ENCODE peak calls at places on chromosomes 12 and 14, in ten cellular contexts. G is tibial artery; B is neuronal stem cell; Z is left lung; Q is effector memory CD4-positive, alpha-beta T cell; S is IMR-90; O is thoracic aorta; F is uterus; R is testis; D is psoas muscle. T is an unnamed sample.

GRCh38 chr12:100868487-100868886 is 73.9 kb downstream of the ANO4 start:
- DNase-seq in S (peak; percentile 23), O (no peak), B (no peak), Q (no peak), Z (no peak), G (no peak), F (no peak), D (no peak), R (no peak), T (no peak)

GRCh38 chr14:104086210-104086660 is 735 bp downstream of the ASPG start:
- DNase-seq in Z (no peak), B (no peak), G (peak; percentile 59), F (peak; percentile 15), O (no peak), D (peak; percentile 11), S (no peak), Q (no peak), R (no peak), T (no peak)

GRCh38 chr12:108722992-108723766 is 8.1 kb downstream of the CORO1C start:
- DNase-seq in O (no peak), F (no peak), R (no peak), D (no peak), Q (no peak), G (no peak), S (peak; percentile 95), B (no peak), Z (peak; percentile 50), T (no peak)

GRCh38 chr14:95163666-95164065 is 6.3 kb upstream of the DICER1 start:
- DNase-seq in Z (no peak), R (no peak), S (no peak), Q (no peak), D (no peak), G (no peak), F (no peak), O (no peak), B (no peak), T (peak; percentile 81)

GRCh38 chr14:34034447-34035176 is 83.7 kb upstream of the EGLN3 start:
- DNase-seq in B (no peak), Q (no peak), Z (no peak), O (no peak), D (no peak), R (no peak), F (no peak), G (no peak), S (no peak), T (no peak)

GRCh38 chr12:121673013-121673441 is 3.6 kb upstream of the MORN3 start:
- DNase-seq in F (no peak), S (no peak), Q (peak; percentile 4), R (peak; percentile 28), Z (no peak), O (no peak), D (peak; percentile 41), B (no peak), G (no peak), T (peak; percentile 20)

GRCh38 chr12:32047846-32048245 is 58.8 kb upstream of the BICD1 start:
- DNase-seq in D (no peak), S (no peak), G (no peak), R (no peak), Z (no peak), O (no peak), Q (no peak), F (no peak), B (no peak), T (no peak)

GRCh38 chr12:5803532-5803931 is 141.5 kb downstream of the ANO2 start:
- DNase-seq in Z (no peak), B (no peak), F (no peak), R (no peak), O (no peak), D (no peak), Q (no peak), G (no peak), S (no peak), T (no peak)

GRCh38 chr14:73124180-73124894 is 12.0 kb upstream of the PSEN1 start:
- DNase-seq in O (no peak), G (no peak), S (no peak), Z (no peak), Q (no peak), D (no peak), R (no peak), F (no peak), B (no peak), T (no peak)

GRCh38 chr14:101796479-101796878 is 35.0 kb downstream of the PPP2R5C start:
- DNase-seq in G (no peak), O (no peak), B (no peak), Q (no peak), D (no peak), R (no peak), F (no peak), Z (no peak), S (no peak), T (no peak)

GRCh38 chr14:95192306-95192705 is 35.0 kb upstream of the DICER1 start:
- DNase-seq in F (no peak), D (no peak), O (no peak), R (no peak), G (no peak), Q (no peak), S (no peak), B (no peak), Z (no peak), T (no peak)

GRCh38 chr14:82872494-82872893 is 1338.8 kb upstream of the SEL1L start:
- DNase-seq in O (no peak), F (no peak), Q (no peak), G (no peak), R (peak; percentile 22), B (no peak), D (no peak), Z (no peak), S (no peak), T (no peak)

GRCh38 chr14:81206115-81206514 is 14.6 kb downstream of the GTF2A1 start:
- DNase-seq in Q (no peak), G (no peak), Z (no peak), D (no peak), B (no peak), S (peak; percentile 54), O (no peak), F (no peak), R (no peak), T (no peak)

GRCh38 chr12:70367268-70368141 is 1.4 kb downstream of the KCNMB4 start:
- DNase-seq in O (no peak), G (no peak), D (no peak), Q (no peak), F (no peak), B (peak; percentile 11), Z (no peak), R (no peak), S (peak; percentile 11), T (peak; percentile 25)

GRCh38 chr12:68445836-68446235 is 113.7 kb upstream of the MDM1 start:
- DNase-seq in D (no peak), Q (no peak), B (no peak), O (no peak), S (peak; percentile 51), R (no peak), G (no peak), Z (no peak), F (no peak), T (no peak)

GRCh38 chr14:74630881-74631690 is 19.0 kb upstream of the LTBP2 start:
- DNase-seq in B (no peak), O (no peak), Q (no peak), S (peak; percentile 69), G (no peak), R (no peak), F (no peak), D (no peak), Z (no peak), T (no peak)

GRCh38 chr12:97276198-97276580 is 186.4 kb upstream of the RMST start:
- DNase-seq in Q (no peak), Z (no peak), G (no peak), B (peak; percentile 89), S (no peak), O (no peak), R (peak; percentile 20), D (no peak), F (no peak), T (no peak)

GRCh38 chr12:71581206-71581605 is 82.4 kb downstream of the ZFC3H1 start:
- DNase-seq in D (no peak), R (no peak), Q (no peak), S (no peak), F (no peak), G (no peak), O (no peak), Z (no peak), B (no peak), T (peak; percentile 16)

GRCh38 chr12:71585218-71585617 is 78.4 kb downstream of the ZFC3H1 start:
- DNase-seq in Z (no peak), O (no peak), G (no peak), F (no peak), S (no peak), Q (no peak), B (no peak), D (no peak), R (no peak), T (no peak)

GRCh38 chr12:71584356-71584755 is 79.3 kb downstream of the ZFC3H1 start:
- DNase-seq in G (no peak), D (no peak), O (no peak), Q (no peak), S (no peak), R (no peak), Z (no peak), B (no peak), F (no peak), T (no peak)

GRCh38 chr12:71587012-71587411 is 76.6 kb downstream of the ZFC3H1 start:
- DNase-seq in B (no peak), S (no peak), G (no peak), Q (no peak), D (no peak), R (no peak), O (no peak), Z (no peak), F (no peak), T (no peak)

GRCh38 chr12:71582925-71583324 is 80.7 kb downstream of the ZFC3H1 start:
- DNase-seq in Q (no peak), S (no peak), Z (no peak), R (no peak), G (no peak), B (no peak), F (no peak), D (no peak), O (no peak), T (no peak)
- H3K27ac ChIP-seq in Q (no peak overlapping the region), S (no peak overlapping the region), Z (no peak overlapping the region), R (no peak overlapping the region), G (no peak overlapping the region), B (no peak overlapping the region), F (no peak overlapping the region), D (no peak overlapping the region), O (no peak overlapping the region), T (no peak overlapping the region)

GRCh38 chr12:18982226-18982949 is 147.1 kb upstream of the PLEKHA5 start:
- DNase-seq in O (no peak), F (no peak), Z (no peak), B (no peak), S (no peak), R (no peak), G (no peak), D (no peak), Q (no peak), T (no peak)
- H3K9me3 ChIP-seq in O (no peaks in the 10 kb centered on the region), F (no peaks in the 10 kb centered on the region), Z (peaks cover 5% of the 10 kb centered on the region), B (no peaks in the 10 kb centered on the region), S (no peaks in the 10 kb centered on the region), R (no peaks in the 10 kb centered on the region), G (peaks cover 3% of the 10 kb centered on the region), D (peaks cover 6% of the 10 kb centered on the region), Q (no peaks in the 10 kb centered on the region), T (no peaks in the 10 kb centered on the region)

GRCh38 chr14:105484997-105485393 is 1.7 kb upstream of the CRIP1 start:
- DNase-seq in B (no peak), G (no peak), S (no peak), D (no peak), O (no peak), Z (no peak), Q (no peak), F (no peak), R (no peak), T (no peak)
- H3K27me3 ChIP-seq in B (peaks cover 34% of the 10 kb centered on the region), G (no peaks in the 10 kb centered on the region), S (peaks cover 25% of the 10 kb centered on the region), D (no peaks in the 10 kb centered on the region), O (no peaks in the 10 kb centered on the region), Z (no peaks in the 10 kb centered on the region), Q (no peaks in the 10 kb centered on the region), F (peaks cover 5% of the 10 kb centered on the region), R (no peaks in the 10 kb centered on the region), T (no peaks in the 10 kb centered on the region)

GRCh38 chr12:539540-540310 is 80.0 kb downstream of the B4GALNT3 start:
- DNase-seq in F (no peak), B (no peak), G (no peak), D (no peak), O (no peak), Q (no peak), S (no peak), Z (no peak), R (no peak), T (no peak)
- H3K27ac ChIP-seq in F (no peak overlapping the region), B (no peak overlapping the region), G (no peak overlapping the region), D (no peak overlapping the region), O (no peak overlapping the region), Q (no peak overlapping the region), S (no peak overlapping the region), Z (no peak overlapping the region), R (no peak overlapping the region), T (no peak overlapping the region)

T was measured in small intestine.